ENCODE peak calls at places on chromosomes 12 and 14, in nine cellular contexts. F is iPS DF 6.9, K is heart right ventricle, O is Panc1, J is mammary epithelial cell, C is skeletal muscle cell, Q is thyroid gland, A is neural progenitor cell, T is fibroblast of pulmonary artery. V is an unnamed sample.

GRCh38 chr12:115922952-115923564 is 354.4 kb downstream of the MED13L start:
- DNase-seq in F (no peak), K (no peak), O (no peak), J (no peak), C (no peak), Q (no peak), A (no peak), T (peak; percentile 20), V (peak; percentile 63)

GRCh38 chr12:111435661-111436201 is 30.0 kb downstream of the SH2B3 start:
- DNase-seq in F (no peak), K (no peak), O (no peak), J (no peak), C (no peak), Q (peak; percentile 23), A (no peak), T (no peak), V (no peak)

GRCh38 chr12:22631863-22632463 is 7.0 kb downstream of the ETNK1 start:
- DNase-seq in F (no peak), K (no peak), O (no peak), J (no peak), C (no peak), Q (no peak), A (no peak), T (peak; percentile 35), V (peak; percentile 67)

GRCh38 chr12:69903548-69903947 is 78.5 kb downstream of the MYRFL start:
- DNase-seq in F (no peak), K (no peak), O (no peak), J (no peak), C (no peak), Q (no peak), A (no peak), T (no peak), V (peak; percentile 74)

GRCh38 chr14:71529855-71530254 is 402.4 kb upstream of the RGS6 start:
- DNase-seq in F (no peak), K (peak; percentile 62), O (no peak), J (no peak), C (peak; percentile 59), Q (peak; percentile 6), A (no peak), T (peak; percentile 69), V (no peak)

GRCh38 chr14:58395815-58396626 is at the start of gene TOMM20L:
- DNase-seq in F (peak; percentile 57), K (peak; percentile 73), O (no peak), J (peak; percentile 47), C (no peak), Q (peak; percentile 75), A (peak; percentile 94), T (peak; percentile 63), V (peak; percentile 97)

GRCh38 chr12:52436000-52436827 is 2.0 kb upstream of the KRT75 start:
- DNase-seq in F (no peak), K (no peak), O (no peak), J (peak; percentile 90), C (no peak), Q (no peak), A (no peak), T (peak; percentile 66), V (no peak)

GRCh38 chr12:108734200-108734906 is 3.0 kb upstream of the CORO1C start:
- DNase-seq in F (no peak), K (no peak), O (no peak), J (peak; percentile 97), C (peak; percentile 75), Q (no peak), A (no peak), T (peak; percentile 86), V (peak; percentile 42)

DNA sequence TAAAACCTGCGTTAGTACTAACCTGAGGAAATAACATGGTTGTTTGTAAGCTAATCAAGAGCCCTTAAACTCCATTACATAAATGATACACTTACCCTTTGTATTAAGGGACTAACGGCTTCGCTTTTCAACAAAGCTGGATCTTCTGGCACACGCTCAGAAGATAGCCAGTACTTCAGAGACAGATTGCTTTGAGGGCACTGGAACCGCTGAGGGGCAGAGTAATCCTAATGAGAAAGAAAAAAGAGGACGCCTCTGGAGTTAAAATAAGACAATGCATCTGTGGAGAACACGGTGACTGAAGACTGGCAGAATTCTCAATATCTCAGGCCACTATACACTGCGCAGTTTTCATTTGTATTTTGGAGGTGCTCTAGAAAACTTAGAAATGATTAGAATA is 1.5 kb upstream of the KTN1 start:
- DNase-seq in F (no peak), K (no peak), O (no peak), J (no peak), C (no peak), Q (no peak), A (peak; percentile 38), T (no peak), V (no peak)
- H3K4me3 ChIP-seq in F (no peak overlapping the region), K (no peak overlapping the region), O (peak overlapping the region; percentile 63), J (no peak overlapping the region), C (no peak overlapping the region), Q (no peak overlapping the region), A (peak overlapping the region; percentile 87), T (peak overlapping the region; percentile 76), V (no peak overlapping the region)

GRCh38 chr14:35341454-35342159 is 49.4 kb downstream of the PSMA6 start:
- DNase-seq in F (no peak), K (peak; percentile 95), O (no peak), J (peak; percentile 90), C (peak; percentile 69), Q (peak; percentile 100), A (peak; percentile 75), T (peak; percentile 96), V (peak; percentile 57)
- H3K4me3 ChIP-seq in F (no peak overlapping the region), K (peak overlapping the region; percentile 10), O (peak overlapping the region; percentile 16), J (no peak overlapping the region), C (no peak overlapping the region), Q (no peak overlapping the region), A (no peak overlapping the region), T (no peak overlapping the region), V (no peak overlapping the region)

GRCh38 chr12:6824962-6825381 is 3.2 kb upstream of the P3H3 start:
- DNase-seq in F (no peak), K (no peak), O (no peak), J (peak; percentile 55), C (no peak), Q (no peak), A (no peak), T (peak; percentile 44), V (no peak)
- H3K4me3 ChIP-seq in F (peak overlapping the region; percentile 8), K (no peak overlapping the region), O (peak overlapping the region; percentile 27), J (no peak overlapping the region), C (peak overlapping the region; percentile 42), Q (no peak overlapping the region), A (no peak overlapping the region), T (peak overlapping the region; percentile 31), V (no peak overlapping the region)

GRCh38 chr12:92698466-92698865 is 4.3 kb upstream of the PLEKHG7 start:
- DNase-seq in F (no peak), K (no peak), O (no peak), J (no peak), C (no peak), Q (no peak), A (no peak), T (no peak), V (no peak)

GRCh38 chr12:92706594-92706993 is 3.8 kb downstream of the PLEKHG7 start:
- DNase-seq in F (no peak), K (no peak), O (no peak), J (no peak), C (no peak), Q (no peak), A (no peak), T (no peak), V (no peak)

GRCh38 chr12:92703777-92704176 is 988 bp downstream of the PLEKHG7 start:
- DNase-seq in F (no peak), K (no peak), O (no peak), J (no peak), C (no peak), Q (no peak), A (no peak), T (no peak), V (no peak)

GRCh38 chr12:92701441-92701840 is 1.3 kb upstream of the PLEKHG7 start:
- DNase-seq in F (no peak), K (no peak), O (no peak), J (no peak), C (no peak), Q (no peak), A (no peak), T (no peak), V (no peak)

GRCh38 chr12:92702754-92703679 is at the start of gene PLEKHG7:
- DNase-seq in F (no peak), K (no peak), O (no peak), J (no peak), C (no peak), Q (no peak), A (no peak), T (no peak), V (peak; percentile 48)
- H3K4me3 ChIP-seq in F (no peak within 1 kb of the TSS), K (no peak within 1 kb of the TSS), O (no peak within 1 kb of the TSS), J (no peak within 1 kb of the TSS), C (no peak within 1 kb of the TSS), Q (no peak within 1 kb of the TSS), A (no peak within 1 kb of the TSS), T (no peak within 1 kb of the TSS), V (no peak within 1 kb of the TSS)

DNA sequence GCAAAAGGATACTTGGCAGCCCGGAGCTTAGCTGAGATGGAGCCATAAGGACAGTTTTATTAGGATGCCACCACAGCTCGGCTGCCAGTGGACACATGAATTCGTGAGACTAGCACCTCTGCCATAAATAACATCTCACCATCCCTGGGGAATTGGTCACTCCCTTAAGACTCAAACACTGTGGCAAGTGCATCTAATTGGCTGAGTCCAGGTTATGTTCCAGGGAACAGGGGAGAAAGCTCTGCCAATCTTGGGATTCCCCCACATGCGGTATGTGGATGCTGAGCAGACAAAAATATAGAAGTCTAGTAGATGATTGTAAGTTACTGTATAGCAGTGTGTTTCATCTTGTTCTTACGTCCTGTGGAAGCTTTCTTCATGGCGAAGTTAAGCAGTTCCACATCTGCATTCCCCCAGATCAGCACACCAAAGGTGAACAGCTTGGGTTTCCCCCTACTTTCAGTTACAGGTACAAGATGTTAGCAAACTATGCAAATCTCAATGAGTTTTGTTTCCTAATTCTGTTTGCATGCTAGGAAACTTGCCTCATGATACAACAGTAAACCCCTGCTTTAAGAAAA is 131.1 kb downstream of the ETV6 start:
- DNase-seq in F (no peak), K (no peak), O (no peak), J (no peak), C (no peak), Q (no peak), A (no peak), T (no peak), V (no peak)
- H3K4me3 ChIP-seq in F (no peak overlapping the region), K (no peak overlapping the region), O (no peak overlapping the region), J (no peak overlapping the region), C (no peak overlapping the region), Q (no peak overlapping the region), A (no peak overlapping the region), T (no peak overlapping the region), V (no peak overlapping the region)

GRCh38 chr14:102923920-102924486 is 1.5 kb downstream of the AMN start:
- DNase-seq in F (no peak), K (no peak), O (no peak), J (no peak), C (no peak), Q (no peak), A (no peak), T (no peak), V (peak; percentile 40)
- H3K4me3 ChIP-seq in F (no peak overlapping the region), K (no peak overlapping the region), O (no peak overlapping the region), J (no peak overlapping the region), C (no peak overlapping the region), Q (no peak overlapping the region), A (peak overlapping the region; percentile 40), T (no peak overlapping the region), V (no peak overlapping the region)

DNA sequence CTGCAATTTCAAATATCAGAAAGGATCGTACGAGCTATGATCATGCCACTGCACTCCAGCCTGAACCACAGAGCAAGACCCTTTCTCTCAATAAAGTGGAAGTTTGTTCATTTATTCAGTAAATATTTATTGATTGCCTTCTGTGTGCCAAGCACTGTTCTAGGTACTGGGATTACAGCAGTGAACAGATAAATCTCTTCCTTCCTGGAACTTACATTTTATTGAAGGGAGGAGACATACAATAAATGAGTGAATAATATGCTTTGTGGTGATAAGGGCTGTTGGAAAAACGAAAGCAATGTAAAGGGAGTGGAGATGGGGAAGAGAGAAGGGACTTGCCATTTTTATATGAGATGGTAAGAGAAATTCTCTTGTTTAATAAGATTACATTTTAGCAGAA is 1.6 kb downstream of the GSKIP start:
- DNase-seq in F (no peak), K (no peak), O (no peak), J (no peak), C (no peak), Q (no peak), A (no peak), T (no peak), V (no peak)
- H3K4me3 ChIP-seq in F (peak overlapping the region; percentile 89), K (no peak overlapping the region), O (peak overlapping the region; percentile 91), J (no peak overlapping the region), C (no peak overlapping the region), Q (no peak overlapping the region), A (peak overlapping the region; percentile 71), T (no peak overlapping the region), V (peak overlapping the region; percentile 72)